ENCODE peak calls at places on chromosomes 1 and 21, in four cellular contexts. J, R, K and V are unnamed samples.

GRCh38 chr1:26159113-26160039 is 497 bp downstream of the FAM110D start:
- DNase-seq in J (no peak), R (no peak), K (no peak), V (no peak)

GRCh38 chr1:67791686-67792475 is 41.4 kb downstream of the GNG12 start:
- DNase-seq in J (no peak), R (no peak), K (no peak), V (no peak)

GRCh38 chr1:184163674-184164470 is 112.3 kb downstream of the TSEN15 start:
- DNase-seq in J (peak), R (no peak), K (peak), V (no peak)

GRCh38 chr1:1434131-1434811 is 1.2 kb upstream of the VWA1 start:
- DNase-seq in J (no peak), R (peak), K (no peak), V (no peak)

GRCh38 chr1:240691521-240692338 is 79.8 kb upstream of the GREM2 start:
- DNase-seq in J (peak), R (peak), K (no peak), V (peak)

GRCh38 chr1:11806307-11806936 is 431 bp downstream of the CLCN6 start:
- DNase-seq in J (peak), R (no peak), K (no peak), V (no peak)

GRCh38 chr1:52237430-52237829 is 95.5 kb downstream of the ZFYVE9 start:
- DNase-seq in J (peak), R (no peak), K (no peak), V (no peak)

GRCh38 chr1:6750490-6750889 is 34.8 kb upstream of the CAMTA1 start:
- DNase-seq in J (no peak), R (no peak), K (no peak), V (no peak)

GRCh38 chr1:15214507-15214906 is 32.5 kb upstream of the FHAD1 start:
- DNase-seq in J (no peak), R (no peak), K (no peak), V (no peak)

GRCh38 chr1:21098186-21098915 is 78.3 kb downstream of the EIF4G3 start:
- DNase-seq in J (no peak), R (no peak), K (no peak), V (no peak)

GRCh38 chr1:186878356-186878755 is 49.6 kb downstream of the PLA2G4A start:
- DNase-seq in J (no peak), R (no peak), K (no peak), V (no peak)

GRCh38 chr1:115133440-115133839 is 44.1 kb upstream of the TSPAN2 start:
- DNase-seq in J (no peak), R (no peak), K (no peak), V (no peak)

GRCh38 chr1:167465018-167465417 is 53.3 kb downstream of the CD247 start:
- DNase-seq in J (no peak), R (no peak), K (no peak), V (no peak)

GRCh38 chr1:47898156-47898825 is 98.9 kb downstream of the TRABD2B start:
- DNase-seq in J (no peak), R (no peak), K (no peak), V (no peak)

GRCh38 chr1:113146242-113147072 is 73.5 kb downstream of the LRIG2 start:
- DNase-seq in J (peak), R (peak), K (no peak), V (no peak)

GRCh38 chr1:171740987-171741871 is 636 bp downstream of the VAMP4 start:
- DNase-seq in J (peak), R (peak), K (peak), V (peak)

GRCh38 chr1:62334434-62334833 is 15.2 kb upstream of the KANK4 start:
- DNase-seq in J (peak), R (no peak), K (no peak), V (no peak)

GRCh38 chr1:216456682-216457081 is 33.4 kb upstream of the USH2A start:
- DNase-seq in J (no peak), R (no peak), K (no peak), V (peak)

GRCh38 chr1:192477630-192478029 is 97.9 kb upstream of the RGS1 start:
- DNase-seq in J (peak), R (peak), K (peak), V (no peak)

GRCh38 chr21:37478821-37479220 is 112.2 kb downstream of the DYRK1A start:
- DNase-seq in J (no peak), R (peak), K (no peak), V (no peak)

GRCh38 chr1:182080955-182081582 is 19.6 kb upstream of the ZNF648 start:
- DNase-seq in J (peak), R (peak), K (no peak), V (peak)

GRCh38 chr1:27201295-27201694 is 33.1 kb upstream of the WDTC1 start:
- DNase-seq in J (no peak), R (no peak), K (no peak), V (no peak)

GRCh38 chr1:229557214-229557850 is 1.2 kb downstream of the ABCB10 start:
- DNase-seq in J (peak), R (peak), K (no peak), V (no peak)

GRCh38 chr1:113804421-113805255 is 7.6 kb downstream of the RSBN1 start:
- DNase-seq in J (peak), R (peak), K (no peak), V (peak)

GRCh38 chr1:93443456-93443855 is 4.5 kb upstream of the FNBP1L start:
- DNase-seq in J (no peak), R (no peak), K (no peak), V (no peak)

GRCh38 chr21:45747802-45748445 is 104.4 kb downstream of the PCBP3 start:
- DNase-seq in J (no peak), R (no peak), K (no peak), V (no peak)

GRCh38 chr21:16535100-16535418 is 805.3 kb downstream of the USP25 start:
- DNase-seq in J (no peak), R (no peak), K (no peak), V (peak)

GRCh38 chr1:65079941-65080340 is 68.1 kb upstream of the AK4 start:
- DNase-seq in J (no peak), R (no peak), K (no peak), V (no peak)

GRCh38 chr21:34668803-34669148 is at the start of gene CLIC6:
- DNase-seq in J (no peak), R (no peak), K (no peak), V (no peak)

GRCh38 chr1:43799656-43800629 is 92.6 kb downstream of the ST3GAL3 start:
- DNase-seq in J (peak), R (no peak), K (no peak), V (no peak)

GRCh38 chr1:8096105-8097011 is 70.2 kb upstream of the ERRFI1 start:
- DNase-seq in J (no peak), R (no peak), K (peak), V (no peak)

GRCh38 chr21:42653492-42654061 is at the start of gene PDE9A:
- DNase-seq in J (no peak), R (no peak), K (no peak), V (peak)

GRCh38 chr1:25654109-25654660 is 37.6 kb downstream of the MAN1C1 start:
- DNase-seq in J (no peak), R (no peak), K (no peak), V (no peak)

GRCh38 chr1:53348491-53349368 is 20.9 kb upstream of the LRP8 start:
- DNase-seq in J (no peak), R (no peak), K (no peak), V (no peak)

GRCh38 chr1:53349369-53349705 is 21.5 kb upstream of the LRP8 start:
- DNase-seq in J (no peak), R (no peak), K (no peak), V (no peak)

GRCh38 chr1:53352576-53352975 is 24.7 kb upstream of the LRP8 start:
- DNase-seq in J (no peak), R (no peak), K (no peak), V (no peak)

GRCh38 chr1:53349968-53350852 is 22.3 kb upstream of the LRP8 start:
- DNase-seq in J (no peak), R (no peak), K (no peak), V (no peak)

DNA sequence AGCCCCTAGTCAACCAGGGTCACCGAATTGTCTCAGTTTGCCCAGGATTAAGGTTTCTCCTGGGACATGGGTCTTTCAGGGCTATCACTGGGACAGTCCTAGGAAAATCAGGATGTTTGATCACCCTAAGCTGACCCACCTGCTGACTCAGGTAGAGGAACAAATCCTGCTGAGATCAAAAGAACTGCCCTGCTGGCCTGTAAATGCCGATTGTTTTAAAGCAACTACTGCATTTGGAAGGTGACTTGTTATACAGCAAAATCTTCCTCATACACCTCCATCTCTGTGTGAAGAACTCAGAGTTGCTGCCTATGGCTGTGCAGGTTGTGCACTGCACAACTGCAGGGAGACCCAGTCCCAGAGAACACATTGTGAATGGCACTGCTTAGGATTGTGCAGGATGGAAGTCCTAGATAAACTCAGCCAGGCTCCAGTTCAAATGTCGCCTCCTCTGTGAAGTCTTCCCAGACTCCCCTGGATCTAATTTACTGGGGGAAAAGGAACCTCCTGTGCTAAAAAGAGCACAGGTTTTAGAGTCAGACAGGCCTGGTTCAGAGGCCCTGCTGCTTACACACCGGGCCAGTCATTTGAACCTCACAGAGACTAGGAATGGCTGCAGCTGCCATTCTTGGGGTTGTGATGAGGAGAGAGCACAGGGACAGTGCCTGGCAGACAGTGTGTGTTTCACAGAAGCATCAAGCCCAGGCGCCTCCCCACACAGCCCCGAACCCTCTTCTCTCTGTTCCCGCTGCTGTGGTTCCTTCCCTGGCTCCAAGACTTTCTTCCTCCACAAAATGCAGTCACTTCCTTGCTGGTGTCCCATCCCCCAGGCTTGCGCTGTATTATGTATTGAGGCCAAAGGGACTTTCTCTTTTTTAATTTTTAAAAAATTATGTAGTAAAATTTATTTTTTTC is 23.2 kb upstream of the LRP8 start:
- DNase-seq in J (no peak), R (no peak), K (no peak), V (no peak)
- TF ChIP-seq TARDBP in J (no peak), R (no peak), K (no peak), V (no peak)

DNA sequence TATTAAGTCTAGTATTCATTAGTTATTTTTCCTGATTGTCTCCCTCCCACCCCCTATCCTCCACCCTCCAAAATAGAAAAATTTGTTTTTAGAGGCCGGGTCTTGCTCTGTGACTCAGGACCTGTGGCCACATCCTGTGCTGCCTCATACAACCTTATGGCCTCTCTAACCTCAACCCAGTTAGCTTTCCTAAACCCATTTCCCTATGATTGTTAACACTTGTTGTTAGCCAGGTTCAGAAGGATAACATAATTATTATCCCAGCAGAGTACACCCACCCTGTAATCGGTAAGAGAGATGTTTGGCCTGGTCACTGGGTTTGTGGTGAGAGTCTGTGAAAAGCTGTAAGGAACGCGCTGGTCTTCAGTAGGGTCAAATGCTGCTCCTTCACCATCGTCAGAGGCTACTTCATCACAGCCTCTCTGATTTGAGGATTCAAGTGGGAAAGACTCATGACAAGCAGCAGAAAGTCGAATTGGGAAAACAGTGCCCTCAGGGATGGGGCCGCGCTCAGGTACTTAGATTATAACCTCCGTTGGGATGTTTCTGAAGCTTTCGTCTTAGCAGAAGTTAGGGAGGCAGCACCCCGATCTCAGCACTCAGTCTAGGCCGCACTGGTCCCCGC is 35.9 kb upstream of the HMGN1 start:
- DNase-seq in J (no peak), R (peak), K (no peak), V (no peak)
- TF ChIP-seq SP1 in J (no peak), R (no peak), K (no peak), V (no peak)

GRCh38 chr1:32772281-32773017 is 44.7 kb downstream of the YARS1 start:
- DNase-seq in J (no peak), R (no peak), K (no peak), V (no peak)

GRCh38 chr1:32773018-32773763 is 44.0 kb downstream of the YARS1 start:
- DNase-seq in J (peak), R (peak), K (peak), V (peak)

GRCh38 chr1:32774950-32775634 is 42.1 kb downstream of the YARS1 start:
- DNase-seq in J (no peak), R (no peak), K (no peak), V (no peak)

GRCh38 chr1:32774464-32774808 is 42.7 kb downstream of the YARS1 start:
- DNase-seq in J (no peak), R (no peak), K (no peak), V (no peak)

GRCh38 chr1:32773764-32774463 is 43.2 kb downstream of the YARS1 start:
- DNase-seq in J (no peak), R (no peak), K (no peak), V (no peak)
- TF ChIP-seq TARDBP in J (no peak), R (no peak), K (no peak), V (no peak)

GRCh38 chr1:204331275-204331674 is 28.5 kb downstream of the PLEKHA6 start:
- DNase-seq in J (no peak), R (no peak), K (no peak), V (no peak)
- TF ChIP-seq SP1 in J (no peak), R (no peak), K (no peak), V (no peak)

GRCh38 chr1:3007298-3008147 is 13.7 kb upstream of the ACTRT2 start:
- DNase-seq in J (no peak), R (no peak), K (no peak), V (no peak)
- TF ChIP-seq TARDBP in J (no peak), R (no peak), K (no peak), V (no peak)

GRCh38 chr1:208093046-208093445 is 151.1 kb downstream of the PLXNA2 start:
- DNase-seq in J (no peak), R (no peak), K (no peak), V (no peak)

GRCh38 chr1:208089151-208089550 is 155.0 kb downstream of the PLXNA2 start:
- DNase-seq in J (no peak), R (no peak), K (no peak), V (no peak)

GRCh38 chr1:208090776-208091291 is 153.3 kb downstream of the PLXNA2 start:
- DNase-seq in J (no peak), R (no peak), K (no peak), V (no peak)

GRCh38 chr1:208088319-208088718 is 155.9 kb downstream of the PLXNA2 start:
- DNase-seq in J (no peak), R (no peak), K (no peak), V (no peak)

DNA sequence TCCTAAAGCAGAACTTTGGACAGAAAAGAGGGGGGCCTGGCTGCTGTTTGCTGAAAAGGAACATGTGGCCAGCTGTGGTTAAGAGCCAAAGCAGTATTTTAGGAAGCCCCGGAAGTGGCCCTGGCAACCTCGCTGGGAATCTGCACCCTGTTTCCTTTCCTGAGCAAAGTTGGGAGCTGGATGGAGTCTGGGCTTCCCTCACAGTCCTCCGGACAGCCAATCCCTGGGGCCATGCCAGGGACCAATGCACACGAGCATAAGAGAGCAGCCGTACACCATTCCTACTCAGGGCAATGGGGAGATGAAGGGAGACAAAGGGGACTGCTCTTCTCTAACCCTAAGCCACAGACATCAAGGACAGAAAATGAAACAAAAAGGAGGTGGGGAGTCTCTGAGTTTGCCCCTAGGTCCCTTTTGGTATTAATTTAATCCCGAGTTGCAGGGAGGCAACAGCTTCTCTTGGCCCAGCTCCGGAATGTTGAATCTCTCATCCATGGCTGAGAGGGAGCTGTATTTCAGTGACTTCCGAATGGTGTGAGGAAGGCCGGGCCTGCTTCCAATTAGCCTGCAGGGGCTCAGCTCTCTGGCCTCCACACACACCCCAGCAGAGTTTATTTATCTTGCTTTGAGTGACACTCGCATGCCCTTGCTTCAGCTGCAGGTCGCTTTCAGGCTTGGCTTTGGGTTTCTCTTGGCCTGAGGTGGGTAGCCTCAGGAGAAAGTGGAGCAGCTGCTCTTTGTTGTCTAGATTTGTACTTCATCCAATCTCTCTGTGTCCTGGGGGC is 154.0 kb downstream of the PLXNA2 start:
- DNase-seq in J (no peak), R (no peak), K (no peak), V (no peak)
- TF ChIP-seq SP1 in J (no peak), R (no peak), K (no peak), V (no peak)

GRCh38 chr1:151953409-151954094 is 40.1 kb downstream of the S100A10 start:
- DNase-seq in J (no peak), R (no peak), K (no peak), V (no peak)
- TF ChIP-seq TARDBP in J (no peak), R (no peak), K (no peak), V (no peak)

GRCh38 chr1:109228167-109228566 is 14.4 kb downstream of the SARS1 start:
- DNase-seq in J (no peak), R (no peak), K (no peak), V (no peak)
- TF ChIP-seq SP1 in J (no peak), R (no peak), K (no peak), V (no peak)

GRCh38 chr1:183089025-183089639 is 65.9 kb downstream of the LAMC1 start:
- DNase-seq in J (no peak), R (peak), K (no peak), V (no peak)
- TF ChIP-seq TARDBP in J (no peak), R (peak), K (no peak), V (no peak)